ENCODE peak calls at places on chromosomes 12 and 14, in seven cellular contexts. One of them, this sample, is unnamed.

GRCh38 chr12:6049587-6049986 is 74.9 kb downstream of the VWF start:
- DNase-seq in heart left ventricle: peak
- DNase-seq in GM12878: no peak
- DNase-seq in uterus: no peak
- DNase-seq in IMR-90: peak
- DNase-seq in testis: no peak
- DNase-seq in tibial nerve: no peak
- DNase-seq in this sample: no peak

GRCh38 chr12:57130941-57131340 is 2.7 kb downstream of the LRP1 start:
- DNase-seq in testis: no peak
- DNase-seq in uterus: no peak
- DNase-seq in IMR-90: no peak
- DNase-seq in heart left ventricle: no peak
- DNase-seq in GM12878: no peak
- DNase-seq in tibial nerve: no peak
- DNase-seq in this sample: no peak

GRCh38 chr12:42916143-42916542 is 326.6 kb upstream of the PRICKLE1 start:
- DNase-seq in IMR-90: no peak
- DNase-seq in uterus: no peak
- DNase-seq in tibial nerve: no peak
- DNase-seq in testis: no peak
- DNase-seq in GM12878: no peak
- DNase-seq in heart left ventricle: no peak
- DNase-seq in this sample: no peak

GRCh38 chr14:88821888-88822287 is 2.6 kb upstream of the TTC8 start:
- DNase-seq in uterus: no peak
- DNase-seq in GM12878: no peak
- DNase-seq in IMR-90: no peak
- DNase-seq in tibial nerve: no peak
- DNase-seq in testis: no peak
- DNase-seq in heart left ventricle: no peak
- DNase-seq in this sample: no peak

GRCh38 chr12:131137836-131138637 is 184.3 kb downstream of the ADGRD1 start:
- DNase-seq in heart left ventricle: no peak
- DNase-seq in uterus: peak
- DNase-seq in GM12878: no peak
- DNase-seq in tibial nerve: no peak
- DNase-seq in IMR-90: no peak
- DNase-seq in testis: peak
- DNase-seq in this sample: no peak

GRCh38 chr12:103928736-103929050 is 1.5 kb upstream of the HSP90B1 start:
- DNase-seq in uterus: peak
- DNase-seq in heart left ventricle: peak
- DNase-seq in IMR-90: no peak
- DNase-seq in tibial nerve: no peak
- DNase-seq in testis: peak
- DNase-seq in GM12878: peak
- DNase-seq in this sample: no peak

GRCh38 chr12:34597548-34598351 is 575.5 kb downstream of the ALG10 start:
- DNase-seq in uterus: no peak
- DNase-seq in testis: no peak
- DNase-seq in GM12878: no peak
- DNase-seq in heart left ventricle: no peak
- DNase-seq in IMR-90: no peak
- DNase-seq in tibial nerve: no peak
- DNase-seq in this sample: no peak

GRCh38 chr14:95922080-95922479 is 45.4 kb downstream of the TUNAR start:
- DNase-seq in heart left ventricle: no peak
- DNase-seq in uterus: no peak
- DNase-seq in tibial nerve: no peak
- DNase-seq in GM12878: no peak
- DNase-seq in IMR-90: no peak
- DNase-seq in testis: no peak
- DNase-seq in this sample: no peak

GRCh38 chr12:12481636-12482035 is 81.0 kb downstream of the DUSP16 start:
- DNase-seq in GM12878: no peak
- DNase-seq in tibial nerve: no peak
- DNase-seq in IMR-90: no peak
- DNase-seq in heart left ventricle: no peak
- DNase-seq in testis: no peak
- DNase-seq in uterus: no peak
- DNase-seq in this sample: no peak

GRCh38 chr14:32494566-32495434 is 165.7 kb downstream of the AKAP6 start:
- DNase-seq in uterus: no peak
- DNase-seq in heart left ventricle: peak
- DNase-seq in GM12878: no peak
- DNase-seq in tibial nerve: no peak
- DNase-seq in IMR-90: peak
- DNase-seq in testis: no peak
- DNase-seq in this sample: no peak

GRCh38 chr12:108332791-108333382 is 6.2 kb downstream of the CMKLR1 start:
- DNase-seq in IMR-90: no peak
- DNase-seq in testis: peak
- DNase-seq in GM12878: no peak
- DNase-seq in uterus: peak
- DNase-seq in heart left ventricle: peak
- DNase-seq in tibial nerve: no peak
- DNase-seq in this sample: no peak

GRCh38 chr12:7411343-7411742 is 32.6 kb downstream of the CD163L1 start:
- DNase-seq in heart left ventricle: no peak
- DNase-seq in uterus: no peak
- DNase-seq in GM12878: no peak
- DNase-seq in testis: no peak
- DNase-seq in IMR-90: no peak
- DNase-seq in tibial nerve: no peak
- DNase-seq in this sample: no peak

GRCh38 chr12:114001731-114002340 is 35.7 kb upstream of the RBM19 start:
- DNase-seq in uterus: no peak
- DNase-seq in GM12878: no peak
- DNase-seq in testis: no peak
- DNase-seq in tibial nerve: no peak
- DNase-seq in IMR-90: no peak
- DNase-seq in heart left ventricle: no peak
- DNase-seq in this sample: no peak

GRCh38 chr12:91138337-91138905 is 27.1 kb upstream of the LUM start:
- DNase-seq in uterus: peak
- DNase-seq in GM12878: no peak
- DNase-seq in tibial nerve: no peak
- DNase-seq in heart left ventricle: peak
- DNase-seq in testis: peak
- DNase-seq in IMR-90: no peak
- DNase-seq in this sample: no peak

GRCh38 chr12:56565510-56566101 is 44.0 kb downstream of the RBMS2 start:
- DNase-seq in heart left ventricle: peak
- DNase-seq in testis: peak
- DNase-seq in IMR-90: peak
- DNase-seq in tibial nerve: peak
- DNase-seq in GM12878: no peak
- DNase-seq in uterus: peak
- DNase-seq in this sample: no peak

GRCh38 chr12:64739778-64740177 is 19.4 kb downstream of the GNS start:
- DNase-seq in GM12878: no peak
- DNase-seq in testis: no peak
- DNase-seq in IMR-90: peak
- DNase-seq in uterus: no peak
- DNase-seq in heart left ventricle: no peak
- DNase-seq in tibial nerve: no peak
- DNase-seq in this sample: no peak

GRCh38 chr12:2273288-2273687 is 220.5 kb downstream of the CACNA1C start:
- DNase-seq in GM12878: no peak
- DNase-seq in testis: peak
- DNase-seq in IMR-90: peak
- DNase-seq in heart left ventricle: peak
- DNase-seq in tibial nerve: no peak
- DNase-seq in uterus: no peak
- DNase-seq in this sample: no peak

GRCh38 chr14:83894519-83894918 is 1635.4 kb upstream of the FLRT2 start:
- DNase-seq in tibial nerve: no peak
- DNase-seq in GM12878: no peak
- DNase-seq in uterus: no peak
- DNase-seq in testis: no peak
- DNase-seq in heart left ventricle: no peak
- DNase-seq in IMR-90: peak
- DNase-seq in this sample: no peak

GRCh38 chr14:101814869-101815268 is 53.4 kb downstream of the PPP2R5C start:
- DNase-seq in heart left ventricle: no peak
- DNase-seq in testis: no peak
- DNase-seq in uterus: no peak
- DNase-seq in tibial nerve: no peak
- DNase-seq in GM12878: no peak
- DNase-seq in IMR-90: no peak
- DNase-seq in this sample: no peak

GRCh38 chr14:68970096-68970612 is 8.9 kb downstream of the ACTN1 start:
- DNase-seq in uterus: peak
- DNase-seq in GM12878: no peak
- DNase-seq in testis: no peak
- DNase-seq in heart left ventricle: no peak
- DNase-seq in tibial nerve: no peak
- DNase-seq in IMR-90: no peak
- DNase-seq in this sample: peak

GRCh38 chr14:77037886-77038511 is 9.5 kb upstream of the IRF2BPL start:
- DNase-seq in testis: no peak
- DNase-seq in heart left ventricle: no peak
- DNase-seq in IMR-90: no peak
- DNase-seq in tibial nerve: no peak
- DNase-seq in uterus: peak
- DNase-seq in GM12878: no peak
- DNase-seq in this sample: no peak

GRCh38 chr12:41636658-41637057 is 448.5 kb downstream of the PDZRN4 start:
- DNase-seq in GM12878: no peak
- DNase-seq in testis: no peak
- DNase-seq in tibial nerve: no peak
- DNase-seq in IMR-90: no peak
- DNase-seq in heart left ventricle: no peak
- DNase-seq in uterus: no peak
- DNase-seq in this sample: no peak

GRCh38 chr12:77847060-77847541 is 16.4 kb downstream of the NAV3 start:
- DNase-seq in IMR-90: peak
- DNase-seq in heart left ventricle: no peak
- DNase-seq in testis: no peak
- DNase-seq in uterus: no peak
- DNase-seq in tibial nerve: no peak
- DNase-seq in GM12878: peak
- DNase-seq in this sample: no peak

GRCh38 chr14:67413806-67414769 is 2.1 kb upstream of the PLEK2 start:
- DNase-seq in testis: no peak
- DNase-seq in uterus: no peak
- DNase-seq in GM12878: no peak
- DNase-seq in heart left ventricle: no peak
- DNase-seq in IMR-90: peak
- DNase-seq in tibial nerve: no peak
- DNase-seq in this sample: no peak

GRCh38 chr12:11178250-11178649 is 7.3 kb downstream of the SMIM10L1 start:
- DNase-seq in heart left ventricle: no peak
- DNase-seq in GM12878: no peak
- DNase-seq in testis: no peak
- DNase-seq in IMR-90: no peak
- DNase-seq in tibial nerve: no peak
- DNase-seq in uterus: no peak
- DNase-seq in this sample: no peak

GRCh38 chr12:124829708-124830304 is 33.9 kb downstream of the SCARB1 start:
- DNase-seq in uterus: no peak
- DNase-seq in heart left ventricle: no peak
- DNase-seq in GM12878: no peak
- DNase-seq in IMR-90: no peak
- DNase-seq in testis: no peak
- DNase-seq in tibial nerve: no peak
- DNase-seq in this sample: no peak

GRCh38 chr12:124827588-124828184 is 36.0 kb downstream of the SCARB1 start:
- DNase-seq in uterus: no peak
- DNase-seq in GM12878: peak
- DNase-seq in IMR-90: no peak
- DNase-seq in heart left ventricle: no peak
- DNase-seq in testis: no peak
- DNase-seq in tibial nerve: no peak
- DNase-seq in this sample: no peak

GRCh38 chr12:124828264-124829007 is 35.2 kb downstream of the SCARB1 start:
- DNase-seq in IMR-90: peak
- DNase-seq in uterus: no peak
- DNase-seq in GM12878: no peak
- DNase-seq in testis: no peak
- DNase-seq in heart left ventricle: no peak
- DNase-seq in tibial nerve: no peak
- DNase-seq in this sample: peak

GRCh38 chr12:124830306-124830705 is 33.4 kb downstream of the SCARB1 start:
- DNase-seq in GM12878: no peak
- DNase-seq in IMR-90: no peak
- DNase-seq in uterus: no peak
- DNase-seq in tibial nerve: no peak
- DNase-seq in testis: no peak
- DNase-seq in heart left ventricle: no peak
- DNase-seq in this sample: no peak

GRCh38 chr12:124829008-124829707 is 34.5 kb downstream of the SCARB1 start:
- DNase-seq in tibial nerve: no peak
- DNase-seq in testis: no peak
- DNase-seq in GM12878: no peak
- DNase-seq in IMR-90: peak
- DNase-seq in heart left ventricle: no peak
- DNase-seq in uterus: no peak
- DNase-seq in this sample: no peak
- H3K4me3 ChIP-seq in tibial nerve: no peak
- H3K4me3 ChIP-seq in testis: no peak
- H3K4me3 ChIP-seq in GM12878: no peak
- H3K4me3 ChIP-seq in IMR-90: no peak
- H3K4me3 ChIP-seq in heart left ventricle: no peak
- H3K4me3 ChIP-seq in uterus: no peak
- H3K4me3 ChIP-seq in this sample: no peak

GRCh38 chr12:51191516-51192283 is 18.8 kb upstream of the TFCP2 start:
- DNase-seq in testis: no peak
- DNase-seq in GM12878: no peak
- DNase-seq in uterus: no peak
- DNase-seq in heart left ventricle: no peak
- DNase-seq in tibial nerve: no peak
- DNase-seq in IMR-90: no peak
- DNase-seq in this sample: no peak
- TF ChIP-seq POLR2A in testis: no peak
- TF ChIP-seq POLR2A in GM12878: no peak
- TF ChIP-seq POLR2A in uterus: no peak
- TF ChIP-seq POLR2A in heart left ventricle: no peak
- TF ChIP-seq POLR2A in tibial nerve: no peak
- TF ChIP-seq POLR2A in IMR-90: no peak
- TF ChIP-seq POLR2A in this sample: no peak

GRCh38 chr14:94595912-94596311 is 14.7 kb downstream of the SERPINA5 start:
- DNase-seq in testis: no peak
- DNase-seq in heart left ventricle: no peak
- DNase-seq in IMR-90: no peak
- DNase-seq in GM12878: no peak
- DNase-seq in tibial nerve: no peak
- DNase-seq in uterus: no peak
- DNase-seq in this sample: no peak
- TF ChIP-seq CTCF in testis: no peak
- TF ChIP-seq CTCF in heart left ventricle: no peak
- TF ChIP-seq CTCF in IMR-90: no peak
- TF ChIP-seq CTCF in GM12878: no peak
- TF ChIP-seq CTCF in tibial nerve: no peak
- TF ChIP-seq CTCF in uterus: no peak
- TF ChIP-seq CTCF in this sample: no peak

DNA sequence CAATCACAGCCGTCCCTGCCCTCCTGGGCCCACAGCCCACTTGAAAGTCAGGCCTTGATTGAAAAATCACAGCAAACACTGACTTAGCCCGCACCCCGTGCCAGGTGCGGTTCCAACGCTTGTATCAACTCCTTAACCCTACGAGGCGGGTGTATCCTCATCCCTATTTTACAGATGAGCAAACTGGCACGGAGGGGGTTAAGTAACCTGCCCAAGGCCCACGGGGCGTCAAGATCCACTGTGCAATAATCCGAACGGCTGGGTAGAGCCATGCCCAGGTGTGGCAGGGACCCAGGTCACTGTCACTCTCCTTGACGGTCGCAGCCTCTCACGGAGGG is 583 bp downstream of the DNAH10 start:
- DNase-seq in testis: no peak
- DNase-seq in uterus: no peak
- DNase-seq in IMR-90: no peak
- DNase-seq in GM12878: no peak
- DNase-seq in heart left ventricle: no peak
- DNase-seq in tibial nerve: no peak
- DNase-seq in this sample: no peak
- H3K4me3 ChIP-seq in testis: peak
- H3K4me3 ChIP-seq in uterus: no peak
- H3K4me3 ChIP-seq in IMR-90: no peak
- H3K4me3 ChIP-seq in GM12878: peak
- H3K4me3 ChIP-seq in heart left ventricle: no peak
- H3K4me3 ChIP-seq in tibial nerve: peak
- H3K4me3 ChIP-seq in this sample: peak

This sample was measured in prostate gland.